ENCODE peak calls at places on chromosomes 11 and 22, in seven cellular contexts. E is cardiac muscle cell; B is KBM-7; Y is mammary epithelial cell; P is stimulated activated CD8-positive, alpha-beta memory T cell treated with anti-CD3 and anti-CD28 coated beads, Interleukin-2, amount 100 ng/mL, for 1 hour; I is WTC11; F is activated CD4-positive, alpha-beta T cell treated with anti-CD3 and anti-CD28 coated beads for 48 hours. Q is an unnamed sample.
A peak's percentile ranks its signal among the peaks of the same experiment; 100 is the strongest.

GRCh38 chr11:117673561-117673960 is 123.5 kb downstream of the DSCAML1 start:
- DNase-seq in E (no peak), B (no peak), Y (no peak), P (no peak), I (no peak), F (no peak), Q (no peak)

GRCh38 chr11:44388828-44389645 is 79.1 kb upstream of the ALX4 start:
- DNase-seq in E (no peak), B (no peak), Y (no peak), P (no peak), I (no peak), F (no peak), Q (no peak)

GRCh38 chr11:134228625-134229024 is 4.2 kb downstream of the VPS26B start:
- DNase-seq in E (no peak), B (peak; percentile 86), Y (no peak), P (no peak), I (no peak), F (peak; percentile 39), Q (no peak)

GRCh38 chr11:119750056-119750455 is 21.1 kb upstream of the NECTIN1 start:
- DNase-seq in E (no peak), B (no peak), Y (no peak), P (no peak), I (no peak), F (no peak), Q (no peak)

GRCh38 chr22:47591709-47592108 is 829.3 kb downstream of the TBC1D22A start:
- DNase-seq in E (no peak), B (no peak), Y (no peak), P (no peak), I (no peak), F (no peak), Q (no peak)

GRCh38 chr11:63504054-63504453 is 1.8 kb upstream of the LGALS12 start:
- DNase-seq in E (no peak), B (no peak), Y (no peak), P (no peak), I (no peak), F (no peak), Q (no peak)

GRCh38 chr22:37546436-37547248 is 13.6 kb upstream of the CDC42EP1 start:
- DNase-seq in E (peak; percentile 97), B (no peak), Y (no peak), P (no peak), I (peak; percentile 64), F (no peak), Q (no peak)

GRCh38 chr11:3753110-3753509 is 44.2 kb downstream of the NUP98 start:
- DNase-seq in E (no peak), B (no peak), Y (no peak), P (no peak), I (no peak), F (no peak), Q (no peak)

GRCh38 chr11:117185739-117186430 is 7.3 kb downstream of the SIDT2 start:
- DNase-seq in E (no peak), B (peak; percentile 68), Y (no peak), P (no peak), I (no peak), F (no peak), Q (no peak)

GRCh38 chr11:61148016-61148640 is 13.1 kb downstream of the VPS37C start:
- DNase-seq in E (peak; percentile 50), B (no peak), Y (no peak), P (no peak), I (no peak), F (no peak), Q (no peak)

Q was measured in keratinocyte.